ENCODE peak calls at places on chromosome 14, in six cellular contexts. R is pancreas, T is psoas muscle, C is left ventricle myocardium inferior, Q is mesenchymal stem cell, G is colonic mucosa. I is an unnamed sample.

GRCh38 chr14:57066887-57067513 is 201.7 kb downstream of the EXOC5 start:
- DNase-seq in R (peak; percentile 78), T (no peak), C (no peak), Q (peak; percentile 10), G (peak; percentile 33), I (no peak)

GRCh38 chr14:37210448-37210847 is 12.7 kb downstream of the MIPOL1 start:
- DNase-seq in R (no peak), T (no peak), C (no peak), Q (no peak), G (no peak), I (no peak)

GRCh38 chr14:77124345-77125274 is 17.0 kb downstream of the ZDHHC22 start:
- DNase-seq in R (peak; percentile 88), T (peak; percentile 77), C (peak; percentile 46), Q (peak; percentile 25), G (peak; percentile 46), I (peak; percentile 46)

GRCh38 chr14:33938131-33938949 is 12.5 kb downstream of the EGLN3 start:
- DNase-seq in R (peak; percentile 92), T (peak; percentile 88), C (peak; percentile 87), Q (peak; percentile 2), G (peak; percentile 90), I (peak; percentile 35)

GRCh38 chr14:26104686-26105085 is 493.1 kb downstream of the NOVA1 start:
- DNase-seq in R (no peak), T (no peak), C (no peak), Q (no peak), G (no peak), I (no peak)

GRCh38 chr14:101503431-101504095 is 57.7 kb upstream of the DIO3 start:
- DNase-seq in R (no peak), T (peak; percentile 16), C (no peak), Q (no peak), G (no peak), I (peak; percentile 7)

GRCh38 chr14:92676031-92676430 is 72.4 kb downstream of the LGMN start:
- DNase-seq in R (no peak), T (no peak), C (no peak), Q (no peak), G (no peak), I (peak; percentile 10)

GRCh38 chr14:95490127-95490526 is 26.3 kb downstream of the SYNE3 start:
- DNase-seq in R (no peak), T (no peak), C (no peak), Q (no peak), G (peak; percentile 41), I (no peak)

GRCh38 chr14:51147183-51147582 is 52.3 kb upstream of the TRIM9 start:
- DNase-seq in R (no peak), T (no peak), C (no peak), Q (peak; percentile 63), G (no peak), I (no peak)

GRCh38 chr14:41362134-41362533 is 244.5 kb upstream of the LRFN5 start:
- DNase-seq in R (no peak), T (no peak), C (no peak), Q (peak; percentile 1), G (no peak), I (no peak)

GRCh38 chr14:73231874-73232851 is 5.1 kb upstream of the PAPLN start:
- DNase-seq in R (no peak), T (peak; percentile 46), C (no peak), Q (peak; percentile 44), G (no peak), I (no peak)

GRCh38 chr14:94756310-94756709 is 13.6 kb downstream of the GSC start:
- DNase-seq in R (no peak), T (no peak), C (no peak), Q (no peak), G (no peak), I (no peak)

GRCh38 chr14:22542360-22542759 is 46.7 kb downstream of the DAD1 start:
- DNase-seq in R (no peak), T (no peak), C (no peak), Q (no peak), G (no peak), I (no peak)

GRCh38 chr14:90512332-90512951 is 115.6 kb downstream of the CALM1 start:
- DNase-seq in R (no peak), T (no peak), C (no peak), Q (no peak), G (peak; percentile 75), I (no peak)

GRCh38 chr14:40417777-40418401 is 985.7 kb upstream of the FBXO33 start:
- DNase-seq in R (no peak), T (no peak), C (no peak), Q (peak; percentile 36), G (no peak), I (no peak)

GRCh38 chr14:27945512-27945911 is 821.1 kb upstream of the FOXG1 start:
- DNase-seq in R (no peak), T (no peak), C (no peak), Q (no peak), G (no peak), I (no peak)
- H3K9me3 ChIP-seq in R (no peaks in the 10 kb centered on the region), T (no peaks in the 10 kb centered on the region), C (peaks cover 31% of the 10 kb centered on the region), Q (no peaks in the 10 kb centered on the region), G (no peaks in the 10 kb centered on the region), I (no peaks in the 10 kb centered on the region)

GRCh38 chr14:27623782-27624181 is 1025.9 kb upstream of the NOVA1 start:
- DNase-seq in R (no peak), T (no peak), C (no peak), Q (no peak), G (no peak), I (no peak)
- H3K9me3 ChIP-seq in R (no peaks in the 10 kb centered on the region), T (no peaks in the 10 kb centered on the region), C (peaks cover 60% of the 10 kb centered on the region), Q (peaks cover 45% of the 10 kb centered on the region), G (no peaks in the 10 kb centered on the region), I (no peaks in the 10 kb centered on the region)

GRCh38 chr14:102929349-102930137 is 7.1 kb downstream of the AMN start:
- DNase-seq in R (no peak), T (no peak), C (no peak), Q (no peak), G (no peak), I (no peak)

GRCh38 chr14:102928412-102929348 is 6.2 kb downstream of the AMN start:
- DNase-seq in R (no peak), T (peak; percentile 79), C (peak; percentile 58), Q (peak; percentile 48), G (peak; percentile 97), I (peak; percentile 36)

GRCh38 chr14:102926104-102926503 is 3.6 kb downstream of the AMN start:
- DNase-seq in R (no peak), T (no peak), C (no peak), Q (no peak), G (no peak), I (no peak)

GRCh38 chr14:102927346-102927877 is 4.9 kb downstream of the AMN start:
- DNase-seq in R (no peak), T (no peak), C (no peak), Q (no peak), G (peak; percentile 93), I (no peak)

DNA sequence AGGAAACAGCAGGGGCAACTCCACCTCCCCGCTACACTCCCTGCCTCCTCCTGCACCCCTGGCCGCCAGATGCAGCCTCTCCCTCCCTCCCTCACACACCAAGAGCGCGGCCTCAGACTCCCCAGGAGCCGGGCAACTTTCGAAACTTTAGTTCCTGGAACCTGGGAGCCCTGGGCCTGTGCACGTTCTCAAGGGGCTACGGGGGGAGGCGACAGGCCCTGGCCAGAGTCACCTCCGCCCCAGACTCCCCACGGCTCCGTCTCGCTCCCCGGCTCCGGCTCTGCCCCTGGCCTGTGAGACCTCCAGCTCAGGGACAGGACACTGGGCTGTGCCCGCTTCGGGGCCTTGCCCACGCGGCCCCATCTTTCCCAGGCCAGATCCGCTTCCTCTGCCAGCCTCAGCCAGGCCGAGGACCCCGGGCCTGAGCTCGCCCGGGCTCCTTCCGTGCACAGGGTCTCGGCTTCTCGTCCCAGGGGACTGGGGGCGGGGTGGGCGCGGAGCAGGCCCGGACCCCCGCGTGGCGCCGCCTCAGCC is 5.5 kb downstream of the AMN start:
- DNase-seq in R (no peak), T (no peak), C (no peak), Q (no peak), G (peak; percentile 53), I (no peak)
- H3K9me3 ChIP-seq in R (no peaks in the 10 kb centered on the region), T (no peaks in the 10 kb centered on the region), C (no peaks in the 10 kb centered on the region), Q (no peaks in the 10 kb centered on the region), G (no peaks in the 10 kb centered on the region), I (no peaks in the 10 kb centered on the region)

DNA sequence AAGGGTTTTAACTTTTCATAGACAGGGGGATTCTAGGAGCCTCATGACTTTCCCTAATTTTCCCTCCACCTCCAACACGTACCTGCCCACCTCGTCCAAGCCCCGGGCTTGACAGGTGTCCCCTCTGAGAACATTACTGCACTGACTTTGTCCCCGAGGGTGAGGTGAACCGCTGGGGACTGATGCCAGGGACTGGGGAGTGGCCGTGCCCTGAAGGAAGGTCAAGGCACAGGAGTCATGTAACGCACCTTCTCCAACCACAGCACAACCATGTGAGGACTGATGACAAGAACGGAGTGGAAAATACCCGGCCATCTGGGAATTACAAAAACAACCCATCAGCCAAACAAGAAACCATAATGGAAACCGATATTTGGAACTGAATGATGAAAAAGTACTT is 214.7 kb upstream of the C14orf180 start:
- DNase-seq in R (no peak), T (no peak), C (no peak), Q (no peak), G (no peak), I (no peak)
- H3K9me3 ChIP-seq in R (no peaks in the 10 kb centered on the region), T (no peaks in the 10 kb centered on the region), C (peaks cover 6% of the 10 kb centered on the region), Q (no peaks in the 10 kb centered on the region), G (no peaks in the 10 kb centered on the region), I (no peaks in the 10 kb centered on the region)

DNA sequence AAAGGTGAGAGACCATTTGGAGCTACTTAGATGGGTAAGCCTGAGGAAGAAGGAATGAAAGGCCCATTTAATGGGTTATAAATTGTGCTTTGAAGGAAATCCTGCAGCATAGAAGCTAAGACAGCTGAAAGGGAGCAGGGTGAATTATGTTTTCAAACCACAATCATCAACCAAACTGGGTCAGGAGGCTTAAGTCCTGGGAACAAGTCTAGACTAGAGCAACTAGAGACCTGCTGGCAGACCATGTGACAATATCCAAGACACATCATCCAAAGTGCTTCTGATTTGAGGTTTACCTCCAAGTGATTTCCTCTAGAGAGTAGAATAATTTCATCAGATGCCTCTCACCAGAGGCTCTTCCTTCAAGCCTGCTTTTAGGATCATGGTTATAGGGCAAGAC is 53.7 kb downstream of the MAP3K9 start:
- DNase-seq in R (no peak), T (no peak), C (no peak), Q (no peak), G (no peak), I (no peak)
- H3K9me3 ChIP-seq in R (no peaks in the 10 kb centered on the region), T (no peaks in the 10 kb centered on the region), C (no peaks in the 10 kb centered on the region), Q (no peaks in the 10 kb centered on the region), G (no peaks in the 10 kb centered on the region), I (no peaks in the 10 kb centered on the region)

DNA sequence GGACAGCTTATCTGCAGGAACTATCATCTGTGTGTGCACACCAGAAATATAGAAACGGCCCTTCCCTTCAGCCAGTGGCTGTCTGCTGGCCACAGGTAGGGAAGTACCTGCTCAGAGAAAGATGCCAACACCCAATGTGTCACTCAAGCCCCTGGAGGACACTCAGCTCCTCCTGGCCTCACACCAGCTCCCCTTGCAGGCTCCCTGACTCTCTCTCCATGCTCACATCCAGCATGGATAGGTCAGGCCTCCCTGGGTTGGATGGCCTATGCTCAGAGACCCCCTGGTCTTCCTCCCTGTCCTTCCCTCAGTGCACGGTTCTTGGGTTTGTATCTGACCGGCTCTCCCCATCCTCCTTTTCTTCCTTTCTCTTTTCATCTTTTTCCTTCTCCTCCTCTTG is 202.1 kb downstream of the BCL11B start:
- DNase-seq in R (no peak), T (no peak), C (no peak), Q (no peak), G (peak; percentile 9), I (no peak)
- H3K9me3 ChIP-seq in R (no peaks in the 10 kb centered on the region), T (no peaks in the 10 kb centered on the region), C (peaks cover 22% of the 10 kb centered on the region), Q (peaks cover 13% of the 10 kb centered on the region), G (no peaks in the 10 kb centered on the region), I (no peaks in the 10 kb centered on the region)